ENCODE peak calls at places on chromosomes 12 and 14, in five cellular contexts. J is sciatic nerve; K is activated CD4-positive, alpha-beta T cell treated with anti-CD3 and anti-CD28 coated beads, Interleukin-2, amount 50 U/mL, for 24 hours; Y is Calu3; M is non-pigmented ciliary epithelial cell. N is an unnamed sample.

GRCh38 chr12:57467212-57467874 is 7.8 kb downstream of the GLI1 start:
- DNase-seq in Y (no peak), K (no peak), M (no peak), J (no peak), N (no peak)

GRCh38 chr12:89882051-89882450 is 173.4 kb upstream of the ATP2B1 start:
- DNase-seq in M (no peak), Y (no peak), K (no peak), J (no peak), N (no peak)

GRCh38 chr12:99954724-99955123 is 30.0 kb downstream of the ANKS1B start:
- DNase-seq in Y (no peak), K (no peak), M (no peak), J (no peak), N (no peak)

GRCh38 chr12:116116650-116117424 is 160.7 kb downstream of the MED13L start:
- DNase-seq in M (no peak), K (no peak), Y (no peak), J (no peak), N (no peak)

GRCh38 chr14:22202313-22202712 is 386.7 kb downstream of the DAD1 start:
- DNase-seq in J (no peak), Y (no peak), M (no peak), K (no peak), N (no peak)

GRCh38 chr14:64792231-64792630 is 87.5 kb downstream of the SPTB start:
- DNase-seq in M (no peak), J (no peak), K (no peak), Y (no peak), N (no peak)

GRCh38 chr14:24332094-24332983 is 2.5 kb downstream of the ADCY4 start:
- DNase-seq in M (no peak), Y (peak), K (peak), J (peak), N (no peak)

GRCh38 chr12:84270470-84271140 is 642.0 kb downstream of the SLC6A15 start:
- DNase-seq in M (no peak), K (no peak), J (no peak), Y (no peak), N (no peak)

GRCh38 chr12:109293106-109293505 is 16.0 kb downstream of the FOXN4 start:
- DNase-seq in M (no peak), K (no peak), Y (no peak), J (no peak), N (no peak)

GRCh38 chr12:56688129-56688845 is at the start of gene PTGES3:
- DNase-seq in K (peak), J (peak), Y (peak), M (peak), N (peak)

GRCh38 chr14:90114554-90114953 is 52.8 kb downstream of the KCNK13 start:
- DNase-seq in K (no peak), M (no peak), J (no peak), Y (no peak), N (no peak)

GRCh38 chr14:43200519-43200918 is 1306.6 kb downstream of the FSCB start:
- DNase-seq in K (no peak), M (no peak), J (no peak), Y (no peak), N (no peak)

GRCh38 chr12:27367078-27367477 is 34.4 kb downstream of the BMAL2 start:
- DNase-seq in M (no peak), J (no peak), K (no peak), Y (no peak), N (no peak)

GRCh38 chr12:13196302-13196921 is at the start of gene EMP1:
- DNase-seq in K (peak), M (peak), J (peak), Y (peak), N (peak)

GRCh38 chr14:21257395-21258193 is 11.6 kb downstream of the HNRNPC start:
- DNase-seq in K (no peak), M (no peak), J (no peak), Y (no peak), N (no peak)

GRCh38 chr12:106790020-106790419 is 15.5 kb downstream of the RIC8B start:
- DNase-seq in K (no peak), J (no peak), Y (no peak), M (no peak), N (no peak)

GRCh38 chr14:52413729-52414453 is 99.8 kb downstream of the PTGER2 start:
- DNase-seq in K (no peak), M (no peak), Y (no peak), J (no peak), N (no peak)

GRCh38 chr12:57175428-57176138 is 28.2 kb upstream of the LRP1-AS start:
- DNase-seq in J (peak), K (peak), Y (peak), M (no peak), N (peak)

GRCh38 chr12:6192604-6193380 is 7.4 kb upstream of the CD9 start:
- DNase-seq in J (no peak), Y (no peak), M (no peak), K (no peak), N (no peak)

GRCh38 chr14:100289916-100290606 is 16.2 kb downstream of the SLC25A29 start:
- DNase-seq in J (no peak), M (no peak), K (no peak), Y (no peak), N (no peak)

GRCh38 chr12:46675736-46676135 is 150.1 kb downstream of the SLC38A4 start:
- DNase-seq in J (peak), M (no peak), Y (peak), K (no peak), N (no peak)

GRCh38 chr12:130633771-130634170 is 82.3 kb downstream of the RIMBP2 start:
- DNase-seq in Y (peak), K (no peak), J (no peak), M (no peak), N (no peak)

GRCh38 chr12:110330544-110330943 is 49.5 kb downstream of the ATP2A2 start:
- DNase-seq in J (no peak), K (no peak), M (no peak), Y (no peak), N (no peak)